ENCODE peak calls at places on chromosomes 13 and 19, in five cellular contexts. C is GM12878, V is SK-N-SH, T is neural progenitor cell, N is OCI-LY7. X is an unnamed sample.

GRCh38 chr19:10776900-10777650 is 58.9 kb downstream of the TMED1 start:
- DNase-seq in C (no peak), V (no peak), T (no peak), N (peak; percentile 84), X (no peak)

GRCh38 chr13:75927183-75927582 is 291.1 kb downstream of the LMO7 start:
- DNase-seq in C (no peak), V (no peak), T (no peak), N (no peak), X (no peak)

GRCh38 chr13:112626124-112626523 is 38.2 kb upstream of the TUBGCP3 start:
- DNase-seq in C (no peak), V (no peak), T (no peak), N (no peak), X (no peak)

GRCh38 chr13:42926555-42926954 is 65.5 kb downstream of the EPSTI1 start:
- DNase-seq in C (no peak), V (no peak), T (no peak), N (no peak), X (no peak)

GRCh38 chr19:17658666-17659065 is 29.5 kb downstream of the UNC13A start:
- DNase-seq in C (no peak), V (no peak), T (no peak), N (no peak), X (no peak)

GRCh38 chr19:52370341-52370710 is 603 bp downstream of the ZNF880 start:
- DNase-seq in C (no peak), V (no peak), T (no peak), N (no peak), X (no peak)

GRCh38 chr19:45676851-45677263 is 8.8 kb downstream of the GIPR start:
- DNase-seq in C (no peak), V (no peak), T (no peak), N (peak; percentile 44), X (peak; percentile 43)

GRCh38 chr13:30404207-30404606 is 18.1 kb upstream of the UBE2L5 start:
- DNase-seq in C (no peak), V (no peak), T (no peak), N (no peak), X (no peak)

GRCh38 chr13:112851107-112852046 is 117.6 kb upstream of the MCF2L start:
- DNase-seq in C (no peak), V (no peak), T (no peak), N (no peak), X (no peak)

GRCh38 chr19:3932931-3933810 is at the start of gene NMRK2:
- DNase-seq in C (no peak), V (peak; percentile 65), T (peak; percentile 57), N (no peak), X (no peak)

GRCh38 chr13:23899555-23899954 is 2.3 kb upstream of the C1QTNF9B start:
- DNase-seq in C (no peak), V (peak; percentile 36), T (peak; percentile 34), N (peak; percentile 33), X (peak; percentile 11)

GRCh38 chr19:35901854-35902661 is at the start of gene HCST:
- DNase-seq in C (no peak), V (no peak), T (no peak), N (peak; percentile 77), X (no peak)

GRCh38 chr13:37158481-37158880 is 53.0 kb upstream of the CSNK1A1L start:
- DNase-seq in C (no peak), V (no peak), T (no peak), N (no peak), X (no peak)

GRCh38 chr13:91978571-91978970 is 580.1 kb downstream of the GPC5 start:
- DNase-seq in C (no peak), V (no peak), T (no peak), N (no peak), X (no peak)

GRCh38 chr19:51407631-51408131 is 9.8 kb downstream of the SIGLEC10 start:
- DNase-seq in C (no peak), V (no peak), T (peak; percentile 68), N (peak; percentile 72), X (no peak)

GRCh38 chr13:42864952-42865634 is 83.7 kb downstream of the FAM216B start:
- DNase-seq in C (no peak), V (peak; percentile 45), T (no peak), N (no peak), X (no peak)

GRCh38 chr13:37047846-37048245 is 11.6 kb downstream of the SUPT20H start:
- DNase-seq in C (no peak), V (no peak), T (no peak), N (no peak), X (no peak)

GRCh38 chr13:75194717-75195116 is 287.3 kb downstream of the TBC1D4 start:
- DNase-seq in C (no peak), V (no peak), T (no peak), N (no peak), X (no peak)

GRCh38 chr13:101209206-101209893 is 207.0 kb downstream of the NALCN start:
- DNase-seq in C (no peak), V (no peak), T (no peak), N (no peak), X (no peak)

GRCh38 chr19:34231439-34231838 is 22.9 kb upstream of the GARRE1 start:
- DNase-seq in C (no peak), V (no peak), T (no peak), N (no peak), X (no peak)

GRCh38 chr19:47309608-47310007 is at the start of gene C5AR1:
- DNase-seq in C (no peak), V (no peak), T (no peak), N (no peak), X (no peak)

GRCh38 chr19:4191044-4191443 is 8.6 kb downstream of the ANKRD24 start:
- DNase-seq in C (no peak), V (no peak), T (no peak), N (no peak), X (no peak)

GRCh38 chr13:27858046-27858445 is 61.8 kb upstream of the PDX1 start:
- DNase-seq in C (no peak), V (no peak), T (no peak), N (no peak), X (no peak)

GRCh38 chr19:58582985-58583384 is 9.8 kb upstream of the MZF1 start:
- DNase-seq in C (no peak), V (no peak), T (no peak), N (no peak), X (no peak)

DNA sequence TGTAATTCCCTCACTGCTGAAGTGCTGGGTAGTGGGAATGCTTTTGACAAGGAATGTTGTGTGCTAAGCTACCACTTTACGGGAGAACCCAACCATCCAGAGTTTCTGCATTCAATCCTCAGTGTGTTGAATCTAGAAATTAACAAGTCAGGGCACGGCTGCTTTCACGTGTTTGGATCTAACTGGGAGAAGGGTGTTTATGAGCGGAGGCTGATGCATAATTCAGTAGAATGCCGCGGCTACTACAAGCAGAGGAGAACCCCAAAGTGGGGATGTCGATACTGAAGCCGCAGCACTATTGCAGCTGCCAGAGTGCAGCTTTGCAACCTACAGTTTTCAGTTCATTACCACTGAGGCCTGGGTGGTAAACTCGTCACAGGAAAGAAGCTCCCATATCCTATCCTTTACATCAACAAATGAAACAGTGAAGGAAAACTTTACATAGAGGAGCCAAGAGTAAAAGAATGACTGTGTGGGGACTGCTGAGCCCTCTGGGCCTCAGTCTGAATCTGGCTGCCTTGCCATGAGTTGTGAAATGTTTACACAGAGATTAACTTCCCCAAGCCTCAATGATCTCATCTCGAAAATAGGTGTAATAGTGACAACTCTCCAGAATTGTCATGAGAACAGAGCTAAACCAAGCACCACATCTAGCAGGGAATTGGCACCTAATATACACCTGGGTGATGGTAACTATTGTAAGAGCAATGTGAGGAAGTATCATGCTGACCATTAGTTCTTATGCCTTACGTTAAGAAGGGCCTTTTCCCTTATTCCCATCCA is 531.7 kb downstream of the MYO16 start:
- DNase-seq in C (no peak), V (no peak), T (no peak), N (no peak), X (peak; percentile 57)
- H2AFZ ChIP-seq in C (no peak overlapping the region), V (no peak overlapping the region), T (no peak overlapping the region), N (peak overlapping the region; percentile 69), X (no peak overlapping the region)

DNA sequence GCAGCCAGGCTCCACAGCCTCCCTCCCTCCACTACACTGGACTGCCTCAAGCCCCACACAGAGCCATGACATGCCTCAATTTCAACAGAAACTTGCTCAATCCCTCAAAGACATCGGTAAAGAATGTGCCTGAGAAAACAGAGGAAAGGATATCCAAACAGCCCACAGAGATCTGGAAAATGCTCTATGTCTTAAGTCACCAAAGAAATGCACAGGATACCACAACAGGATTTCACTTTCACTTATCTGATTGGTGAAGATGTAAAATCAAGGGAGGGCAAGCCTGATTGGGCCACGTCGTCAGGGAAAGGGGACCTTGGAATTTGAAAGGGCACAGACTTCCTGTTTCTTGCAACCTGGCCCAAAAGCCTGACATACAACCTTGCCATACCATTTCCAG is 14.2 kb downstream of the CACNA1A start:
- DNase-seq in C (no peak), V (no peak), T (no peak), N (no peak), X (no peak)
- H3K27ac ChIP-seq in C (no peak overlapping the region), V (no peak overlapping the region), T (no peak overlapping the region), N (no peak overlapping the region), X (no peak overlapping the region)

GRCh38 chr13:48640767-48641166 is 13.0 kb upstream of the CYSLTR2 start:
- DNase-seq in C (no peak), V (no peak), T (no peak), N (no peak), X (no peak)

GRCh38 chr13:48634631-48635030 is 19.1 kb upstream of the CYSLTR2 start:
- DNase-seq in C (no peak), V (no peak), T (no peak), N (no peak), X (no peak)

GRCh38 chr13:48635478-48635877 is 18.3 kb upstream of the CYSLTR2 start:
- DNase-seq in C (no peak), V (no peak), T (no peak), N (no peak), X (no peak)

GRCh38 chr13:48636550-48636949 is 17.2 kb upstream of the CYSLTR2 start:
- DNase-seq in C (no peak), V (no peak), T (no peak), N (no peak), X (no peak)

DNA sequence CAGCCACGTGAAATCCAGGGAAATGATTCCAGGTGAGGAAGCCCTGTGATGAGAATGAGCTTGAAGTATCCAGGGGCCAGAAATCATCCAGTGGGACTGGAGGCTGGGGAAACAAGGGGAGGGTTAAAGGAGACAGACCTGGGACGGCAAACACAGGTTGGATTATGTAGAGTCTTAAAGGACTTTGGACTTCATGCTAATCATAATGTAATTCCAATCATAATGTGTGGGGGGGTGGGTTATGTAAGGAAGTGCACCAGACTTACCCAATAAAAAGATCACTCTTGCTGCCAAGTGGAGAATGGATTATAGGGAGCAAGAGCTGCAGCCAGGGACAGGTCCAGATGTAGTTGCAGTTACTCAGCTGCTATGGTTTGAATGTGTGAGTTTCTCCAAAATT is 16.1 kb upstream of the CYSLTR2 start:
- DNase-seq in C (no peak), V (no peak), T (no peak), N (no peak), X (no peak)
- H3K4me3 ChIP-seq in C (no peak overlapping the region), V (no peak overlapping the region), T (no peak overlapping the region), N (no peak overlapping the region), X (no peak overlapping the region)

DNA sequence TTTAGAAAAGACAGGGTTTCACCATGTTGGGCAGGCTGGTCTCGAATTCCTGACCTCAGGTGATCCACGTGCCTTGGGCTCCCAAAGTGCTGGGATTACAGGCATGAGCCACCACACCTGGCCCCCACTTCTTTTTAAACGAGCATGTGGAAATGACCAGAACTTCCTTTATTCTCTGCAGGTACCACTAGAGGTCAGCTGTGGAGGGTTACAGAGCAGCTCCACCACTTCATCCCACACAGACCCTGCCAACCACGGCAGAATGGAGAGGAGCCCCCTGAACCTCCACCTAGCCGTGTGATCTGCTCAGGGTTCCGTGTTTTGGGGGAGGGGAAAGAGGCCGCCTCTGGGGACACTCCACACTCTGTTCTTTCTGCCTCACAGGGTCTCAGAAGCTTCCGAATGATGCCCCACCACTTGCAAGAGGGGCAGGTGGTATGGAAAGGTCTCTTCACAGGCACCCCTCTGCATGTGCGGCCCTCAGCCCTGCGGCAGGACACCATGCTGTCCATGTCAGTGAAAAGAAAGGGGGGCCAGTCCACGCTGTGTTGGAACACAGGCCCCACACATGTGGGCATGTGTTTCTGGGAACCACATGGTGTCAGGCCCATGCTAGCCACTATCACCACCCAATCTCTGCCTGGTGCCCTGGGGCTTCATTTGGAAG is 465.0 kb downstream of the TSHZ3 start:
- DNase-seq in C (no peak), V (no peak), T (no peak), N (no peak), X (no peak)
- H2AFZ ChIP-seq in C (no peak overlapping the region), V (no peak overlapping the region), T (no peak overlapping the region), N (no peak overlapping the region), X (no peak overlapping the region)